ENCODE peak calls at places on chromosomes 13 and 19, in six cellular contexts. G is DND-41; I is CD8-positive, alpha-beta memory T cell; C is heart left ventricle; X is fibroblast of lung; Z is astrocyte. R is an unnamed sample.

GRCh38 chr19:12778020-12778904 is 2.9 kb upstream of the HOOK2 start:
- DNase-seq in G (peak; percentile 78), I (peak; percentile 65), C (peak; percentile 90), X (peak; percentile 83), Z (peak; percentile 72), R (peak; percentile 85)

GRCh38 chr19:37564624-37565369 is 29.8 kb downstream of the ZNF571 start:
- DNase-seq in G (no peak), I (no peak), C (no peak), X (no peak), Z (no peak), R (no peak)

GRCh38 chr19:3163230-3163886 is 15.2 kb upstream of the S1PR4 start:
- DNase-seq in G (peak; percentile 71), I (peak; percentile 80), C (peak; percentile 86), X (peak; percentile 28), Z (no peak), R (peak; percentile 61)

GRCh38 chr19:54515156-54515555 is 12.5 kb downstream of the LAIR2 start:
- DNase-seq in G (no peak), I (no peak), C (no peak), X (no peak), Z (no peak), R (no peak)

GRCh38 chr13:93951153-93951552 is 528.3 kb downstream of the DCT start:
- DNase-seq in G (no peak), I (no peak), C (no peak), X (no peak), Z (no peak), R (peak; percentile 38)

GRCh38 chr19:46378268-46378667 is 31.4 kb downstream of the PPP5C start:
- DNase-seq in G (no peak), I (no peak), C (no peak), X (peak; percentile 78), Z (peak; percentile 71), R (peak; percentile 86)

GRCh38 chr13:95437561-95437960 is 115.0 kb upstream of the CLDN10 start:
- DNase-seq in G (no peak), I (no peak), C (no peak), X (peak; percentile 11), Z (no peak), R (no peak)

GRCh38 chr13:27339299-27339698 is 68.7 kb downstream of the RASL11A start:
- DNase-seq in G (peak; percentile 24), I (no peak), C (no peak), X (peak; percentile 20), Z (no peak), R (peak; percentile 48)

GRCh38 chr13:31629085-31629785 is 110.1 kb upstream of the RXFP2 start:
- DNase-seq in G (no peak), I (no peak), C (no peak), X (peak; percentile 70), Z (peak; percentile 56), R (peak; percentile 71)

GRCh38 chr13:67557642-67558241 is 327.6 kb upstream of the PCDH9 start:
- DNase-seq in G (no peak), I (no peak), C (no peak), X (peak; percentile 9), Z (peak; percentile 10), R (no peak)

GRCh38 chr13:45949161-45949560 is 97.6 kb upstream of the SIAH3 start:
- DNase-seq in G (no peak), I (no peak), C (no peak), X (peak; percentile 82), Z (peak; percentile 75), R (peak; percentile 39)

GRCh38 chr13:45331123-45331619 is 9.8 kb downstream of the TPT1 start:
- DNase-seq in G (no peak), I (no peak), C (no peak), X (no peak), Z (no peak), R (no peak)

GRCh38 chr13:57918913-57919312 is 287.4 kb downstream of the PCDH17 start:
- DNase-seq in G (no peak), I (no peak), C (no peak), X (no peak), Z (no peak), R (no peak)

GRCh38 chr19:4513248-4513647 is 5.0 kb downstream of the PLIN4 start:
- DNase-seq in G (no peak), I (no peak), C (no peak), X (no peak), Z (no peak), R (no peak)

DNA sequence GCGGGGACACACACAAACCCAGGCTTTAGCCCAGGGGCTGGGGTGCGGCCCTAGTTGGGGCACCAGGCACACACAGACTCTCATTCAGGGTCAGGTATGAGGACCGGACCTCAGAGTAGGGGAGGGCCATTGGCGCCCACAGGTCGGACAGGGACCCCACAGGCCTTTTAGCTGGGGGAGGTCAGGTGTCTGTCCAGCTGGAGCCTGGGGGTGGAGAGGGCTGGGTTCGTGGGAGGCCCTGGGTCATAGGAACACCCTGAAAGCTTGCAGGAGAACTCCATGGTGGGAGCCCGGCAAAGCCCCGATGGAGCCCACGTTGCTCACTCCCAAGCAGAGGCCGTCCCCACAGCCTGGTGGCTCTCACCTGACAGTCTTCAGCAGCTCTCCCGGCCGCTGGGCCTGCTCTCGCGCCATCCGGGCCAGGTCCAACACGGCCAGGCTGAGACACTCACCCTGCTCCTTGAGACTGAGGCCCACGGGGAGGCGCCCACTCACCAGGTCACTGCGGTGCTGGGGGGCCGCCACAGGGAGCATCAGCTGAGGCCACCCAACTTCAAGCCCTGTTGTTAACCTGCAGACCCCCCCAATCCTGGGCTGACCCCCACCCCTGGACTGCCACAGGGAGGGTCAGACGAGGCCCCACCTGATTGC is 5.0 kb downstream of the JAK3 start:
- DNase-seq in G (no peak), I (no peak), C (no peak), X (no peak), Z (no peak), R (no peak)
- H3K4me3 ChIP-seq in G (no peak overlapping the region), I (no peak overlapping the region), C (peak overlapping the region; percentile 28), X (peak overlapping the region; percentile 42), Z (peak overlapping the region; percentile 29), R (peak overlapping the region; percentile 50)

GRCh38 chr13:75704942-75705320 is 68.8 kb downstream of the LMO7 start:
- DNase-seq in G (no peak), I (no peak), C (no peak), X (no peak), Z (no peak), R (no peak)
- H3K4me3 ChIP-seq in G (no peak overlapping the region), I (no peak overlapping the region), C (no peak overlapping the region), X (no peak overlapping the region), Z (peak overlapping the region; percentile 17), R (no peak overlapping the region)

DNA sequence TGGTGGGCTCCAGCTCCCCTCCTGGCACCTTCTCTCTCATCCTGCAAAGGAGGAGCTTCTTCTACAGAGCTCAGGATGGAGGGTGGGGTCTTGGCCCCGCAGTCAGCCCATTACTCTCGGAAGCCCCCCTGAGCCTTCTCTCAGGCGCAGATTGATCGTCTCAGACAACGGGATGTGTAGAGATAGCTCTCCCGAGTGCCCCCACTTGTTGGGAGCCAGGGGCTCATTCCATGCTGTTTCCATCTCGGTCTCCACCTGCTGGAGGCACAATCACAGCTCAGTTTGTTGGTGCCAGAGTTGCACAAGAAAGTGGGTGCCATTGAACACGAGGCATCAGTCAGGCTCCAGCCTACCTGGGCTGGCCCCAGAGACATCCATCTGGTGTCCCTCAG is 3.6 kb upstream of the ZNF135 start:
- DNase-seq in G (no peak), I (no peak), C (no peak), X (no peak), Z (no peak), R (no peak)
- H3K4me3 ChIP-seq in G (no peak overlapping the region), I (no peak overlapping the region), C (peak overlapping the region; percentile 55), X (peak overlapping the region; percentile 51), Z (no peak overlapping the region), R (no peak overlapping the region)

DNA sequence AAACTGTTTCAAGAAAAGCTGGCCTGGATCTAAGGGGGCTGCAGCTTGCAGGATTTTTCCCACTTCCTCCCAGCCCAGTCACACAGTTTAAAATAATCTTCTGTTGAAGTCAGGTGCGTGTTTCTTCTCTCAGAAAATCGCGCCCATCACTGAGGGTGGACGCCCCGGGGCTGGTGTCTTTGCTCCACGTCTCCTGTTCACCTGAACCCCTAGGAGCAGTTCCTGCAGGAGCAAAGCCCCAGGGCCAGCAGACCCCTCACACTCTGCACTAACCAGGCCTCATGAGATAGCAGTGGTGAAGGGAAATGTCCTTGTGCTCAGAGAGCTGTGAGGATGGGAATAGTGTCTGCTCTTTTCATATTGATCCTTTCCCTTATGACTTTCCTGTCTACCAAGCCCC is 920 bp upstream of the SIGLEC7 start:
- DNase-seq in G (no peak), I (no peak), C (no peak), X (no peak), Z (no peak), R (no peak)
- H3K4me3 ChIP-seq in G (no peak overlapping the region), I (no peak overlapping the region), C (no peak overlapping the region), X (no peak overlapping the region), Z (no peak overlapping the region), R (no peak overlapping the region)